ENCODE peak calls at places on chromosomes 13 and 19, in seven cellular contexts. One of them, this sample, is unnamed.

GRCh38 chr13:32073180-32073864 is 41.7 kb downstream of the FRY start:
- DNase-seq in nephron progenitor cell: no peak
- DNase-seq in LHCN-M2: no peak
- DNase-seq in stimulated activated naive CD4-positive, alpha-beta T cell treated with Interleukin-2 at 50 U/mL for 16 hours: no peak
- DNase-seq in Right ventricle myocardium superior: no peak
- DNase-seq in substantia nigra: no peak
- DNase-seq in COR-L47: no peak
- DNase-seq in this sample: no peak

GRCh38 chr13:35804901-35805300 is 326.3 kb downstream of the DCLK1 start:
- DNase-seq in substantia nigra: no peak
- DNase-seq in LHCN-M2: no peak
- DNase-seq in COR-L47: no peak
- DNase-seq in nephron progenitor cell: no peak
- DNase-seq in stimulated activated naive CD4-positive, alpha-beta T cell treated with Interleukin-2 at 50 U/mL for 16 hours: no peak
- DNase-seq in Right ventricle myocardium superior: no peak
- DNase-seq in this sample: no peak

GRCh38 chr19:55609326-55609725 is 3.9 kb downstream of the ZNF865 start:
- DNase-seq in LHCN-M2: no peak
- DNase-seq in nephron progenitor cell: no peak
- DNase-seq in Right ventricle myocardium superior: no peak
- DNase-seq in stimulated activated naive CD4-positive, alpha-beta T cell treated with Interleukin-2 at 50 U/mL for 16 hours: no peak
- DNase-seq in substantia nigra: no peak
- DNase-seq in COR-L47: no peak
- DNase-seq in this sample: no peak

GRCh38 chr13:105462098-105462497 is 1073.4 kb downstream of the EFNB2 start:
- DNase-seq in substantia nigra: no peak
- DNase-seq in COR-L47: no peak
- DNase-seq in Right ventricle myocardium superior: no peak
- DNase-seq in nephron progenitor cell: no peak
- DNase-seq in stimulated activated naive CD4-positive, alpha-beta T cell treated with Interleukin-2 at 50 U/mL for 16 hours: no peak
- DNase-seq in LHCN-M2: no peak
- DNase-seq in this sample: no peak

GRCh38 chr13:50720856-50721663 is 122.4 kb downstream of the DLEU7 start:
- DNase-seq in nephron progenitor cell: no peak
- DNase-seq in stimulated activated naive CD4-positive, alpha-beta T cell treated with Interleukin-2 at 50 U/mL for 16 hours: no peak
- DNase-seq in COR-L47: no peak
- DNase-seq in substantia nigra: no peak
- DNase-seq in LHCN-M2: peak; percentile 37
- DNase-seq in Right ventricle myocardium superior: no peak
- DNase-seq in this sample: peak; percentile 42

GRCh38 chr19:1401138-1401888 is at the start of gene GAMT:
- DNase-seq in LHCN-M2: peak; percentile 36
- DNase-seq in nephron progenitor cell: peak; percentile 73
- DNase-seq in Right ventricle myocardium superior: peak; percentile 69
- DNase-seq in substantia nigra: peak; percentile 22
- DNase-seq in COR-L47: peak; percentile 46
- DNase-seq in stimulated activated naive CD4-positive, alpha-beta T cell treated with Interleukin-2 at 50 U/mL for 16 hours: peak; percentile 28
- DNase-seq in this sample: no peak

GRCh38 chr13:48976677-48977625 is 1.2 kb downstream of the FNDC3A start:
- DNase-seq in nephron progenitor cell: no peak
- DNase-seq in Right ventricle myocardium superior: no peak
- DNase-seq in LHCN-M2: no peak
- DNase-seq in stimulated activated naive CD4-positive, alpha-beta T cell treated with Interleukin-2 at 50 U/mL for 16 hours: no peak
- DNase-seq in COR-L47: no peak
- DNase-seq in substantia nigra: peak; percentile 78
- DNase-seq in this sample: peak; percentile 27

GRCh38 chr19:30056580-30056979 is 114.5 kb downstream of the URI1 start:
- DNase-seq in substantia nigra: no peak
- DNase-seq in COR-L47: no peak
- DNase-seq in nephron progenitor cell: no peak
- DNase-seq in LHCN-M2: no peak
- DNase-seq in stimulated activated naive CD4-positive, alpha-beta T cell treated with Interleukin-2 at 50 U/mL for 16 hours: no peak
- DNase-seq in Right ventricle myocardium superior: no peak
- DNase-seq in this sample: no peak

GRCh38 chr19:41705393-41706174 is 2.8 kb upstream of the CEACAM5 start:
- DNase-seq in stimulated activated naive CD4-positive, alpha-beta T cell treated with Interleukin-2 at 50 U/mL for 16 hours: no peak
- DNase-seq in COR-L47: no peak
- DNase-seq in LHCN-M2: peak; percentile 4
- DNase-seq in nephron progenitor cell: peak; percentile 48
- DNase-seq in Right ventricle myocardium superior: no peak
- DNase-seq in substantia nigra: no peak
- DNase-seq in this sample: peak; percentile 43

GRCh38 chr19:39970424-39970673 is 616 bp upstream of the PSMC4 start:
- DNase-seq in LHCN-M2: no peak
- DNase-seq in nephron progenitor cell: no peak
- DNase-seq in stimulated activated naive CD4-positive, alpha-beta T cell treated with Interleukin-2 at 50 U/mL for 16 hours: no peak
- DNase-seq in COR-L47: no peak
- DNase-seq in Right ventricle myocardium superior: no peak
- DNase-seq in substantia nigra: no peak
- DNase-seq in this sample: no peak

GRCh38 chr19:13104848-13105646 is 2.4 kb upstream of the LYL1 start:
- DNase-seq in COR-L47: no peak
- DNase-seq in stimulated activated naive CD4-positive, alpha-beta T cell treated with Interleukin-2 at 50 U/mL for 16 hours: no peak
- DNase-seq in Right ventricle myocardium superior: no peak
- DNase-seq in nephron progenitor cell: no peak
- DNase-seq in substantia nigra: no peak
- DNase-seq in LHCN-M2: no peak
- DNase-seq in this sample: no peak

GRCh38 chr19:55212447-55212846 is 3.1 kb upstream of the PTPRH start:
- DNase-seq in COR-L47: no peak
- DNase-seq in substantia nigra: no peak
- DNase-seq in stimulated activated naive CD4-positive, alpha-beta T cell treated with Interleukin-2 at 50 U/mL for 16 hours: peak; percentile 27
- DNase-seq in Right ventricle myocardium superior: no peak
- DNase-seq in nephron progenitor cell: no peak
- DNase-seq in LHCN-M2: no peak
- DNase-seq in this sample: peak; percentile 57

GRCh38 chr13:31377946-31378345 is 178.2 kb downstream of the B3GLCT start:
- DNase-seq in COR-L47: no peak
- DNase-seq in nephron progenitor cell: no peak
- DNase-seq in substantia nigra: no peak
- DNase-seq in LHCN-M2: no peak
- DNase-seq in Right ventricle myocardium superior: no peak
- DNase-seq in stimulated activated naive CD4-positive, alpha-beta T cell treated with Interleukin-2 at 50 U/mL for 16 hours: no peak
- DNase-seq in this sample: peak; percentile 4

GRCh38 chr13:105847532-105848295 is 687.7 kb downstream of the EFNB2 start:
- DNase-seq in stimulated activated naive CD4-positive, alpha-beta T cell treated with Interleukin-2 at 50 U/mL for 16 hours: no peak
- DNase-seq in substantia nigra: no peak
- DNase-seq in nephron progenitor cell: no peak
- DNase-seq in LHCN-M2: no peak
- DNase-seq in COR-L47: peak; percentile 71
- DNase-seq in Right ventricle myocardium superior: no peak
- DNase-seq in this sample: no peak

GRCh38 chr13:29362849-29363604 is 232.5 kb downstream of the SLC7A1 start:
- DNase-seq in COR-L47: peak; percentile 34
- DNase-seq in Right ventricle myocardium superior: no peak
- DNase-seq in LHCN-M2: peak; percentile 31
- DNase-seq in nephron progenitor cell: peak; percentile 55
- DNase-seq in substantia nigra: no peak
- DNase-seq in stimulated activated naive CD4-positive, alpha-beta T cell treated with Interleukin-2 at 50 U/mL for 16 hours: peak; percentile 5
- DNase-seq in this sample: peak; percentile 66

GRCh38 chr13:100491164-100491847 is 97.3 kb downstream of the GGACT start:
- DNase-seq in LHCN-M2: peak; percentile 95
- DNase-seq in nephron progenitor cell: no peak
- DNase-seq in substantia nigra: no peak
- DNase-seq in stimulated activated naive CD4-positive, alpha-beta T cell treated with Interleukin-2 at 50 U/mL for 16 hours: no peak
- DNase-seq in COR-L47: no peak
- DNase-seq in Right ventricle myocardium superior: peak; percentile 70
- DNase-seq in this sample: peak; percentile 14

GRCh38 chr13:110525328-110526319 is 35.9 kb downstream of the RAB20 start:
- DNase-seq in nephron progenitor cell: no peak
- DNase-seq in Right ventricle myocardium superior: peak; percentile 63
- DNase-seq in stimulated activated naive CD4-positive, alpha-beta T cell treated with Interleukin-2 at 50 U/mL for 16 hours: no peak
- DNase-seq in COR-L47: peak; percentile 81
- DNase-seq in substantia nigra: no peak
- DNase-seq in LHCN-M2: no peak
- DNase-seq in this sample: no peak

GRCh38 chr13:113216165-113217056 is 7.0 kb downstream of the CUL4A start:
- DNase-seq in COR-L47: peak; percentile 16
- DNase-seq in substantia nigra: no peak
- DNase-seq in nephron progenitor cell: peak; percentile 20
- DNase-seq in LHCN-M2: peak; percentile 81
- DNase-seq in Right ventricle myocardium superior: no peak
- DNase-seq in stimulated activated naive CD4-positive, alpha-beta T cell treated with Interleukin-2 at 50 U/mL for 16 hours: no peak
- DNase-seq in this sample: peak; percentile 83

This sample was measured in MCF 10A.